ENCODE peak calls at places on chromosomes 16 and 17, in six cellular contexts. M, F, T, D, W and U are unnamed samples.
A peak's percentile ranks its signal among the peaks of the same experiment; 100 is the strongest.

GRCh38 chr16:54015147-54015546 is 271.4 kb downstream of the IRX3 start:
- DNase-seq in M (no peak), F (no peak), T (no peak), D (no peak), W (no peak), U (no peak)

GRCh38 chr17:64739316-64740058 is 77.4 kb upstream of the SMURF2 start:
- DNase-seq in M (no peak), F (peak; percentile 84), T (no peak), D (peak; percentile 39), W (peak; percentile 67), U (no peak)

GRCh38 chr16:9790199-9790598 is 392.0 kb downstream of the GRIN2A start:
- DNase-seq in M (no peak), F (no peak), T (no peak), D (no peak), W (no peak), U (no peak)

GRCh38 chr16:7303014-7303676 is 29.5 kb upstream of the RBFOX1 start:
- DNase-seq in M (no peak), F (no peak), T (no peak), D (no peak), W (peak; percentile 54), U (no peak)

GRCh38 chr17:17025621-17026020 is 16.6 kb upstream of the MPRIP start:
- DNase-seq in M (no peak), F (no peak), T (no peak), D (no peak), W (no peak), U (no peak)

GRCh38 chr17:65931246-65932149 is 260.4 kb downstream of the CEP112 start:
- DNase-seq in M (no peak), F (peak; percentile 12), T (no peak), D (no peak), W (no peak), U (no peak)

GRCh38 chr16:55297062-55297909 is 26.7 kb upstream of the IRX6 start:
- DNase-seq in M (no peak), F (peak; percentile 14), T (no peak), D (no peak), W (no peak), U (no peak)

GRCh38 chr17:12296120-12296727 is 275.5 kb downstream of the MAP2K4 start:
- DNase-seq in M (no peak), F (peak; percentile 60), T (no peak), D (peak; percentile 26), W (peak; percentile 46), U (no peak)

GRCh38 chr17:34386925-34387550 is 24.0 kb upstream of the CCL1 start:
- DNase-seq in M (no peak), F (peak; percentile 46), T (no peak), D (peak; percentile 35), W (peak; percentile 27), U (no peak)

GRCh38 chr16:309476-309875 is 26.5 kb downstream of the PDIA2 start:
- DNase-seq in M (no peak), F (no peak), T (no peak), D (no peak), W (no peak), U (no peak)

GRCh38 chr16:28842696-28843095 is 3.5 kb downstream of the TUFM start:
- DNase-seq in M (no peak), F (no peak), T (no peak), D (no peak), W (no peak), U (no peak)

GRCh38 chr17:78716814-78717393 is 65.2 kb downstream of the CYTH1 start:
- DNase-seq in M (no peak), F (peak; percentile 22), T (peak; percentile 83), D (peak; percentile 45), W (no peak), U (no peak)

GRCh38 chr16:47888142-47888541 is 267.7 kb downstream of the ABCC12 start:
- DNase-seq in M (no peak), F (peak; percentile 49), T (no peak), D (peak; percentile 34), W (peak; percentile 56), U (no peak)

GRCh38 chr17:8608001-8608400 is 22.5 kb downstream of the MYH10 start:
- DNase-seq in M (no peak), F (no peak), T (no peak), D (no peak), W (no peak), U (no peak)

GRCh38 chr17:14471052-14471451 is 170.2 kb downstream of the HS3ST3B1 start:
- DNase-seq in M (no peak), F (peak; percentile 94), T (no peak), D (peak; percentile 88), W (no peak), U (no peak)

GRCh38 chr16:66293932-66294331 is 72.6 kb upstream of the CDH5 start:
- DNase-seq in M (no peak), F (no peak), T (no peak), D (no peak), W (peak; percentile 13), U (no peak)

GRCh38 chr17:64686705-64687104 is 24.6 kb upstream of the SMURF2 start:
- DNase-seq in M (no peak), F (no peak), T (peak; percentile 37), D (peak; percentile 38), W (no peak), U (no peak)

GRCh38 chr17:20989991-20990855 is 52.6 kb downstream of the USP22 start:
- DNase-seq in M (no peak), F (no peak), T (no peak), D (no peak), W (no peak), U (no peak)

GRCh38 chr16:79181419-79181818 is 419.1 kb downstream of the MAF start:
- DNase-seq in M (no peak), F (no peak), T (no peak), D (peak; percentile 85), W (no peak), U (no peak)

GRCh38 chr16:86854058-86854621 is 275.8 kb downstream of the FOXL1 start:
- DNase-seq in M (no peak), F (peak; percentile 57), T (no peak), D (peak; percentile 89), W (no peak), U (no peak)

GRCh38 chr17:2406903-2407790 is 6.3 kb upstream of the MNT start:
- DNase-seq in M (no peak), F (peak; percentile 92), T (peak; percentile 93), D (peak; percentile 93), W (no peak), U (no peak)

GRCh38 chr16:54936086-54936978 is 5.7 kb downstream of the IRX5 start:
- DNase-seq in M (no peak), F (no peak), T (no peak), D (no peak), W (peak; percentile 63), U (no peak)

GRCh38 chr17:67035131-67036083 is 8.9 kb upstream of the CACNG1 start:
- DNase-seq in M (peak; percentile 64), F (no peak), T (no peak), D (no peak), W (no peak), U (no peak)

DNA sequence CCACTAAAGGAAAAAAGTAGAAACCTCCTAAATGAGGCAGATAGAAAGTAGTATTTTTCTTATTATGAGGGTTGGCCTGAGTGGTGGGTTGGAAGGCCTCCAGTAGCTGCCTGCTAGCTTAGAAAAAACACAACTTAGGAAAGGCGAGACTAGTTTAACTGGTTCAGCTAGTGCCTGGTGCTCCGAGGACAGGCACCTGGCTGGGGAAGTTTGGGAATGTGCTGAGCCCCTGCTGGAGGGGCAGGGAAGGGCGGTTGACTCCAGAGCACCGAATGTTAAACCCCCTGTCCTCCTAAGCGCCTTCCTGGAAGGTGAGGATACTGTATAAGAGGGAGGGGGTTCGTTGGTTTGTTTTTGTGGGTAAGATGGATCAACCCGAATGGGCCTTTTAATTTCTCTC is 19.9 kb downstream of the LDHD start:
- DNase-seq in M (no peak), F (no peak), T (peak; percentile 50), D (no peak), W (peak; percentile 88), U (no peak)
- TF ChIP-seq CTCF in M (no peak), F (peak; percentile 13), T (no peak), D (peak; percentile 38), W (peak; percentile 77), U (peak; percentile 74)

GRCh38 chr16:89828870-89829629 is 775 bp downstream of the SPIRE2 start:
- DNase-seq in M (no peak), F (no peak), T (peak; percentile 55), D (no peak), W (no peak), U (no peak)
- H3K9ac ChIP-seq in M (no peak overlapping the region), F (no peak overlapping the region), T (peak overlapping the region; percentile 95), D (peak overlapping the region; percentile 23), W (no peak overlapping the region), U (no peak overlapping the region)

GRCh38 chr17:79815836-79816371 is 19.0 kb upstream of the CBX8 start:
- DNase-seq in M (no peak), F (no peak), T (no peak), D (no peak), W (no peak), U (no peak)

GRCh38 chr17:79819085-79819484 is 20.2 kb downstream of the CBX4 start:
- DNase-seq in M (no peak), F (no peak), T (no peak), D (no peak), W (no peak), U (no peak)

GRCh38 chr17:79819534-79820276 is 19.5 kb downstream of the CBX4 start:
- DNase-seq in M (no peak), F (no peak), T (no peak), D (no peak), W (no peak), U (no peak)

GRCh38 chr17:79820959-79821330 is 18.3 kb downstream of the CBX4 start:
- DNase-seq in M (no peak), F (no peak), T (no peak), D (no peak), W (no peak), U (no peak)

DNA sequence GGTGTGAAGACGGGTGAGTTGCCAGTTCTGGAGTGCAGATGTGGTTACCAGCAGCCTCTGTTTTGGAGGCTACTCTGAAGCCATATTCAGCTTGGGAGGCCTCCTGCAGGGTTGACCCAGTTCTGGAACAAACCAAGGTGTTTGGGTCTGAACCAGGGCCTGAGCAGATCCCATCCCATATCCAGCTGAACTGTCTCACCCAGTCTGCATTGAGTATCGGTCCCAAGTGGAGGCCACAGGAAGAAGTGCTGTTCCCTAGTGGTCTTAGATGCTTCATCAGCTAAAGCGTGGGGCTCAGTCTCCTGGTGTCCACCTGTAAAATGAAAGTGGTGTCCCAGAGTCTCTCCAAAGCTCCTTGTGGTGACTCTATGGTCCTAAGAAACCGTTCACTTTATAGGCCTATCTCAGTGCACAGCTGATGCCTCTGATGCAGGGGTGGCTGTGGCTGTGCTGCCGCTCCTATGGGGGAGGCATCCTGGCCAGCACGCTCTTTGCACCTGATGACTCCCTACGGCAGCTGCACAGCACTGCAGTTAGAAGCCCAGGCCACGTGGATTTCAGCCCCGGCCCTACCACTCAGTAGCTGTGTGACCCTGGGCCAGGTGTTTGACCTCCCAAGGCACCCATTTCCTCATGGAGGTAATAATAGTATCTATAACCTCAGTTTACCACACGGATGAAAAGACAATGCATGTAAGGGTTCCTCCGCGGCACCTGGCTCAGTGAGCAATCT is 21.0 kb downstream of the CBX4 start:
- DNase-seq in M (no peak), F (no peak), T (no peak), D (no peak), W (no peak), U (no peak)
- TF ChIP-seq CTCF in M (no peak), F (no peak), T (no peak), D (no peak), W (no peak), U (no peak)

DNA sequence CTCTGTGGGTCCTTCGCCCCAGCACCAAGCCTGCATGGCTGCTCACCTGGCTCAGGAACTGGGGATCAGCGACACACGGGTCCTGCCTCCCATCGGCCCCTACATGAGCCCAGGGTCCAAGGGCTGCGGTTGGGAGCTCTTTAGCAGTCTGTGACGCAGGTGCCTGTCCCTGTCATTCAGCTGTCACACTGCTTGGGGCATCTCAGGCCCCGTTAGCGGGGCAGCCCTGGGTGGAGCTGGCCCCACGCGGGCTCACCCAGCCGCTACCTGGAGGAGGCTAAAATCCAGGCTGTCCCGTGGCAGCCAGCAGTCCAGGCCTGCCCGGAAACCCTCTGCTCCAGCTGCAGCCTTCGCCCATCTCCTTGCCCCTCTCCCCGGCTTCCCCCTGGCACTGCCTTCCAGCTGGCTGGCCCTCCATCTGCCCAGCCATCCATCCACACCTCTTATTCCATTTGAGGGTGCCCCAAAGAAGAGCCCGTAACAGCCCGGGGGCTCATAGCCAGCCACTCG is 3.3 kb downstream of the GCGR start:
- DNase-seq in M (no peak), F (no peak), T (no peak), D (no peak), W (no peak), U (no peak)
- H3K9ac ChIP-seq in M (no peak overlapping the region), F (no peak overlapping the region), T (no peak overlapping the region), D (no peak overlapping the region), W (no peak overlapping the region), U (no peak overlapping the region)